ENCODE peak calls at places on chromosomes 2 and 18, in four cellular contexts. W is naive thymus-derived CD4-positive, alpha-beta T cell; U is CD4-positive, alpha-beta memory T cell; C is heart right ventricle. K is an unnamed sample.

GRCh38 chr2:109238580-109238979 is 109.6 kb downstream of the SH3RF3 start:
- DNase-seq in U (peak; percentile 25), C (peak; percentile 59), W (peak; percentile 53), K (no peak)

GRCh38 chr2:159060518-159060917 is 92.1 kb downstream of the TANC1 start:
- DNase-seq in W (no peak), U (no peak), C (no peak), K (no peak)

GRCh38 chr2:77839102-77839501 is 316.9 kb upstream of the LRRTM4 start:
- DNase-seq in C (no peak), W (no peak), U (no peak), K (no peak)

GRCh38 chr18:12406376-12407111 is 1.2 kb upstream of the PRELID3A start:
- DNase-seq in U (no peak), W (no peak), C (no peak), K (no peak)

GRCh38 chr2:73827018-73827417 is 1.7 kb upstream of the STAMBP start:
- DNase-seq in U (no peak), W (no peak), C (no peak), K (no peak)

GRCh38 chr18:11994346-11994707 is 13.0 kb downstream of the IMPA2 start:
- DNase-seq in U (no peak), C (peak; percentile 60), W (no peak), K (peak; percentile 38)

GRCh38 chr2:6325616-6326015 is 540.1 kb downstream of the CMPK2 start:
- DNase-seq in W (no peak), C (no peak), U (no peak), K (no peak)

GRCh38 chr2:124310671-124311070 is 285.6 kb downstream of the CNTNAP5 start:
- DNase-seq in C (no peak), W (no peak), U (no peak), K (no peak)

GRCh38 chr2:66802877-66803276 is 368.0 kb downstream of the MEIS1 start:
- DNase-seq in C (no peak), W (no peak), U (no peak), K (no peak)

GRCh38 chr18:55290898-55291297 is 297.1 kb downstream of the TCF4 start:
- DNase-seq in C (no peak), U (no peak), W (no peak), K (no peak)

GRCh38 chr2:46200100-46200690 is 97.0 kb upstream of the EPAS1 start:
- DNase-seq in U (no peak), C (no peak), W (no peak), K (no peak)

GRCh38 chr2:96103388-96103705 is 13.0 kb downstream of the ADRA2B start:
- DNase-seq in W (no peak), C (no peak), U (no peak), K (no peak)

GRCh38 chr2:101341421-101341820 is 32.9 kb upstream of the RNF149 start:
- DNase-seq in C (peak; percentile 18), U (no peak), W (no peak), K (peak; percentile 80)

GRCh38 chr2:240921319-240922233 is 15.4 kb downstream of the CROCC2 start:
- DNase-seq in C (peak; percentile 57), W (no peak), U (no peak), K (no peak)

GRCh38 chr2:60925994-60926750 is 44.8 kb downstream of the REL start:
- DNase-seq in C (no peak), W (no peak), U (no peak), K (no peak)

GRCh38 chr2:86413296-86414085 is 27.7 kb upstream of the KDM3A start:
- DNase-seq in W (no peak), C (no peak), U (no peak), K (no peak)

GRCh38 chr2:178479758-178480226 is 465 bp upstream of the PLEKHA3 start:
- DNase-seq in U (peak; percentile 15), C (no peak), W (no peak), K (no peak)
- H3K4me3 ChIP-seq in U (no peak overlapping the region), C (peak overlapping the region; percentile 88), W (peak overlapping the region; percentile 71), K (peak overlapping the region; percentile 54)

GRCh38 chr2:163687213-163687612 is 48.6 kb downstream of the FIGN start:
- DNase-seq in W (no peak), C (no peak), U (no peak), K (no peak)
- H3K4me1 ChIP-seq in W (no peaks in the 10 kb centered on the region), C (peaks cover 23% of the 10 kb centered on the region), U (no peaks in the 10 kb centered on the region), K (no peaks in the 10 kb centered on the region)

DNA sequence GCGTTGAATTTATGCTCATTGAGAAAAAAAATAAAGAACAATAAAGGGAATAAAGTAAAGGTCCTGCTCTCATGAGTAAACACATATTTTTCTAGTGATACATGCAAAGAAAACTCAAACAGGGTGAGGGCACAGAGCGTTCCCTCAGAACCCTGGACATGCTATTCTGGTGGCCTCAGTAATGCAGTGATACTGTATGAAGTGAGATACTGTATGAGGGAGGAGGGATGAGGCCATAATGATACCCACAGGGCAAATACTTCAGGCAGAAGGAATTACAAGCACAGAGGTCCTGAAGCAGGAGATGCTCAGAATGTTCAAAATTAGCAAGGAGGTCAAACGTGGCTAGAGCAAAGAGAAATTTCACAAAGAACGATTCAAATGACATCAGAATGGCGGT is 28.4 kb upstream of the RNU4ATAC start:
- DNase-seq in C (no peak), U (no peak), W (no peak), K (no peak)
- H3K9me3 ChIP-seq in C (no peaks in the 10 kb centered on the region), U (no peaks in the 10 kb centered on the region), W (no peaks in the 10 kb centered on the region), K (peaks cover 4% of the 10 kb centered on the region)

GRCh38 chr2:106158871-106159270 is 35.2 kb downstream of the UXS1 start:
- DNase-seq in U (peak; percentile 48), W (no peak), C (no peak), K (no peak)

GRCh38 chr2:106156305-106157288 is 37.5 kb downstream of the UXS1 start:
- DNase-seq in C (no peak), U (no peak), W (no peak), K (no peak)

GRCh38 chr2:106157416-106157815 is 36.7 kb downstream of the UXS1 start:
- DNase-seq in U (no peak), W (no peak), C (no peak), K (no peak)

GRCh38 chr2:106159867-106160785 is 34.0 kb downstream of the UXS1 start:
- DNase-seq in U (peak; percentile 62), W (peak; percentile 63), C (no peak), K (no peak)

DNA sequence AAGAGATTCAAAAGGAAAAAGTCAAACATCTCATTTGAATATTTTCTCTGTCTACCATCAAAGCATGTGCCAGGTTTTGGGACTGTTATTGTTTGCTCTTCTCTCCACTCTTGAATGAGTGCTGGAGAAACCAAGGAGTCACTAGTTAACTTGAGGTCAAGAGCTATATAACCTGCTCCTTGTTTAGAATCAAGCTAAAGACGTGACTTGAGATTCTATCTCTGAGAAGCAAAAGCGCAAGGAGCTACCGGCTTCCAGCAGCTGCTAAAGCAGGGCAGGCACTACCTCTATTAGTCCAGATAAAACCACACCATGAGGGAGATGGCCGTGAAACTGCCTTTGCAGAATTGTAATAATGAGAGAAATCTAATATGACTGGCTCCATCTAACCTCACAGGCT is 36.0 kb downstream of the UXS1 start:
- DNase-seq in C (no peak), U (no peak), W (no peak), K (no peak)
- H3K4me3 ChIP-seq in C (no peak overlapping the region), U (peak overlapping the region; percentile 66), W (peak overlapping the region; percentile 77), K (no peak overlapping the region)

GRCh38 chr2:29017716-29018275 is 36.7 kb downstream of the TOGARAM2 start:
- DNase-seq in U (no peak), W (no peak), C (no peak), K (no peak)
- H3K4me1 ChIP-seq in U (peaks cover 49% of the 10 kb centered on the region), W (peaks cover 56% of the 10 kb centered on the region), C (peaks cover 58% of the 10 kb centered on the region), K (no peaks in the 10 kb centered on the region)

GRCh38 chr18:79470547-79470946 is 74.8 kb downstream of the NFATC1 start:
- DNase-seq in C (no peak), U (no peak), W (no peak), K (no peak)

GRCh38 chr18:79472946-79473345 is 77.2 kb downstream of the NFATC1 start:
- DNase-seq in U (no peak), W (no peak), C (no peak), K (no peak)

GRCh38 chr18:79469751-79470150 is 74.0 kb downstream of the NFATC1 start:
- DNase-seq in U (no peak), C (no peak), W (no peak), K (no peak)

GRCh38 chr18:79471048-79471447 is 75.3 kb downstream of the NFATC1 start:
- DNase-seq in C (no peak), U (no peak), W (no peak), K (no peak)

GRCh38 chr18:79472176-79472575 is 76.4 kb downstream of the NFATC1 start:
- DNase-seq in C (no peak), W (no peak), U (no peak), K (no peak)
- H3K9me3 ChIP-seq in C (no peaks in the 10 kb centered on the region), W (no peaks in the 10 kb centered on the region), U (no peaks in the 10 kb centered on the region), K (no peaks in the 10 kb centered on the region)

GRCh38 chr2:218980800-218981389 is 4.1 kb downstream of the FEV start:
- DNase-seq in U (no peak), W (no peak), C (no peak), K (no peak)
- H3K4me3 ChIP-seq in U (peak overlapping the region; percentile 42), W (peak overlapping the region; percentile 33), C (peak overlapping the region; percentile 43), K (no peak overlapping the region)

DNA sequence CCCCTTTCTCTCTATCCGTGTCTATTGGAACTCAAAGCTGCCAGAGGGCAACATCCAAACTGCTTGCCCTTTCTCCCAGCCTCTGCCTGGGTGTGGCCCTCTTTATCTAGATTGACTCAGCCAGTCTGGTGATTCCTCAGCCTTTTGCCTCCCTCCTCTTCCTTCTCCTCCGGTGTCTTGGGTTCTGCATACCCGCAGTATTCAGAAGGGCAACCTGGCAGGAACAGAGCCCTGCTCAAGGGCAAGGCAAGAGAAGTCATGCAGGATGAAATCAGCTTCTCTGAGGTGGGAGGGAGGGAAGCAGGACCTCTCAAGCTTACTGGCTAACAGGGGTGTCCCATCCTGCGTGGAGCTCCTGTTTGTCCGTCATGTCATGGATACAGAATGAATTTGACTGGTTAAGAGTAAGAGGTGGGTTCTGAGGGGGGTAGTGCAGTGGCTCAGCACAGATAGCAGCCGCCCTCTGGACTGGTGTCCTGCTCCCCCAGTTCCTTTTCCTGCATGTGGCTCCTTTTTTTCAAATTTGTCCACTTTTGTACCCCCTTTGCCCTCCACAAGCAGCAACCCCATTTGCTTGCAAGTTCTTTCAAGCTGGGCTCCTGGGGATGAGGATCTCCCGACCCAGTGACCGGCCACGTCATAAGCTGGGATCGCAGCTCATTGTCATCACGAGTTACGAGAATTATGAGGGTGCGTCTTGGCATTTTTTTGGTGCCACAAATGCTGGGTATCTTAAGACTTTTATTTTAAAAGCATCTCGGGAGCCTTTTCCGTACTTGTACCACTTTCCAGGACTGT is 154.1 kb downstream of the FHOD3 start:
- DNase-seq in U (no peak), C (no peak), W (no peak), K (no peak)
- H3K4me1 ChIP-seq in U (no peaks in the 10 kb centered on the region), C (peaks cover 11% of the 10 kb centered on the region), W (no peaks in the 10 kb centered on the region), K (peaks cover 33% of the 10 kb centered on the region)

K was measured in HAP-1.